ENCODE peak calls at places on chromosomes 11 and 22, in five cellular contexts. One of them, this sample, is unnamed.

GRCh38 chr22:38177926-38178604 is 3.6 kb downstream of the PLA2G6 start:
- DNase-seq in mesendoderm: peak
- DNase-seq in neuronal stem cell: peak
- DNase-seq in H9: no peak
- DNase-seq in IMR-90: peak
- DNase-seq in this sample: peak

GRCh38 chr11:8597182-8597581 is 3.2 kb upstream of the STK33 start:
- DNase-seq in mesendoderm: no peak
- DNase-seq in H9: no peak
- DNase-seq in neuronal stem cell: no peak
- DNase-seq in IMR-90: peak
- DNase-seq in this sample: peak

GRCh38 chr22:46580940-46581579 is 39.1 kb upstream of the GRAMD4 start:
- DNase-seq in mesendoderm: no peak
- DNase-seq in IMR-90: no peak
- DNase-seq in neuronal stem cell: no peak
- DNase-seq in H9: no peak
- DNase-seq in this sample: no peak

GRCh38 chr11:125091247-125091876 is 20.1 kb downstream of the TMEM218 start:
- DNase-seq in neuronal stem cell: peak
- DNase-seq in H9: peak
- DNase-seq in IMR-90: peak
- DNase-seq in mesendoderm: peak
- DNase-seq in this sample: peak

GRCh38 chr11:76801205-76801604 is 18.0 kb downstream of the TSKU start:
- DNase-seq in H9: no peak
- DNase-seq in neuronal stem cell: no peak
- DNase-seq in mesendoderm: peak
- DNase-seq in IMR-90: no peak
- DNase-seq in this sample: no peak

GRCh38 chr22:31039393-31039792 is 41.7 kb upstream of the SMTN start:
- DNase-seq in H9: no peak
- DNase-seq in IMR-90: peak
- DNase-seq in mesendoderm: no peak
- DNase-seq in neuronal stem cell: no peak
- DNase-seq in this sample: peak

GRCh38 chr22:29756341-29756740 is 10.5 kb downstream of the ZMAT5 start:
- DNase-seq in H9: no peak
- DNase-seq in IMR-90: no peak
- DNase-seq in mesendoderm: no peak
- DNase-seq in neuronal stem cell: no peak
- DNase-seq in this sample: no peak

GRCh38 chr11:72141066-72141465 is 5.5 kb downstream of the FOLR3 start:
- DNase-seq in IMR-90: peak
- DNase-seq in neuronal stem cell: no peak
- DNase-seq in H9: no peak
- DNase-seq in mesendoderm: no peak
- DNase-seq in this sample: peak

GRCh38 chr22:49243965-49244364 is 583.7 kb downstream of the BRD1 start:
- DNase-seq in mesendoderm: no peak
- DNase-seq in neuronal stem cell: no peak
- DNase-seq in H9: peak
- DNase-seq in IMR-90: no peak
- DNase-seq in this sample: no peak

GRCh38 chr11:118211006-118211405 is 13.8 kb downstream of the JAML start:
- DNase-seq in IMR-90: no peak
- DNase-seq in neuronal stem cell: peak
- DNase-seq in mesendoderm: peak
- DNase-seq in H9: peak
- DNase-seq in this sample: no peak

GRCh38 chr11:45163956-45164575 is 17.6 kb downstream of the PRDM11 start:
- DNase-seq in neuronal stem cell: no peak
- DNase-seq in IMR-90: peak
- DNase-seq in mesendoderm: no peak
- DNase-seq in H9: no peak
- DNase-seq in this sample: no peak

GRCh38 chr22:41831383-41831782 is 1.5 kb upstream of the SREBF2 start:
- DNase-seq in mesendoderm: peak
- DNase-seq in neuronal stem cell: no peak
- DNase-seq in H9: no peak
- DNase-seq in IMR-90: no peak
- DNase-seq in this sample: peak

GRCh38 chr11:45909594-45910475 is 2.8 kb upstream of the FREY1 start:
- DNase-seq in mesendoderm: no peak
- DNase-seq in IMR-90: no peak
- DNase-seq in neuronal stem cell: no peak
- DNase-seq in H9: no peak
- DNase-seq in this sample: no peak

GRCh38 chr22:46660604-46661201 is 40.5 kb downstream of the GRAMD4 start:
- DNase-seq in IMR-90: no peak
- DNase-seq in mesendoderm: no peak
- DNase-seq in H9: no peak
- DNase-seq in neuronal stem cell: no peak
- DNase-seq in this sample: no peak

GRCh38 chr11:44264126-44264749 is 45.7 kb downstream of the ALX4 start:
- DNase-seq in mesendoderm: no peak
- DNase-seq in H9: no peak
- DNase-seq in neuronal stem cell: no peak
- DNase-seq in IMR-90: no peak
- DNase-seq in this sample: no peak

GRCh38 chr11:84922836-84923235 is 704.3 kb downstream of the DLG2 start:
- DNase-seq in IMR-90: no peak
- DNase-seq in neuronal stem cell: no peak
- DNase-seq in mesendoderm: peak
- DNase-seq in H9: no peak
- DNase-seq in this sample: no peak

GRCh38 chr11:15327786-15328231 is 213.1 kb downstream of the INSC start:
- DNase-seq in H9: peak
- DNase-seq in mesendoderm: peak
- DNase-seq in IMR-90: peak
- DNase-seq in neuronal stem cell: peak
- DNase-seq in this sample: peak

GRCh38 chr22:23054531-23055257 is 15.6 kb upstream of the GNAZ start:
- DNase-seq in mesendoderm: no peak
- DNase-seq in H9: peak
- DNase-seq in neuronal stem cell: no peak
- DNase-seq in IMR-90: no peak
- DNase-seq in this sample: no peak

GRCh38 chr22:19786959-19787848 is 26.6 kb downstream of the TBX1 start:
- DNase-seq in mesendoderm: no peak
- DNase-seq in H9: no peak
- DNase-seq in IMR-90: no peak
- DNase-seq in neuronal stem cell: no peak
- DNase-seq in this sample: no peak

GRCh38 chr22:48055185-48055584 is 1292.7 kb downstream of the TBC1D22A start:
- DNase-seq in mesendoderm: no peak
- DNase-seq in neuronal stem cell: no peak
- DNase-seq in H9: no peak
- DNase-seq in IMR-90: no peak
- DNase-seq in this sample: no peak

GRCh38 chr11:11534981-11535380 is 86.8 kb downstream of the GALNT18 start:
- DNase-seq in neuronal stem cell: no peak
- DNase-seq in mesendoderm: no peak
- DNase-seq in H9: no peak
- DNase-seq in IMR-90: peak
- DNase-seq in this sample: no peak

GRCh38 chr11:36492724-36493304 is 17.3 kb downstream of the TRAF6 start:
- DNase-seq in IMR-90: peak
- DNase-seq in neuronal stem cell: peak
- DNase-seq in H9: no peak
- DNase-seq in mesendoderm: peak
- DNase-seq in this sample: peak

GRCh38 chr11:2304156-2305139 is 2.6 kb downstream of the TSPAN32 start:
- DNase-seq in H9: peak
- DNase-seq in IMR-90: no peak
- DNase-seq in mesendoderm: no peak
- DNase-seq in neuronal stem cell: no peak
- DNase-seq in this sample: no peak

GRCh38 chr11:2303627-2304155 is 1.9 kb downstream of the TSPAN32 start:
- DNase-seq in mesendoderm: peak
- DNase-seq in IMR-90: no peak
- DNase-seq in H9: peak
- DNase-seq in neuronal stem cell: no peak
- DNase-seq in this sample: no peak

GRCh38 chr11:2305862-2306823 is 4.3 kb downstream of the TSPAN32 start:
- DNase-seq in IMR-90: peak
- DNase-seq in neuronal stem cell: no peak
- DNase-seq in mesendoderm: no peak
- DNase-seq in H9: peak
- DNase-seq in this sample: peak

GRCh38 chr11:2306971-2307732 is 5.3 kb downstream of the TSPAN32 start:
- DNase-seq in H9: peak
- DNase-seq in mesendoderm: no peak
- DNase-seq in IMR-90: peak
- DNase-seq in neuronal stem cell: no peak
- DNase-seq in this sample: peak

GRCh38 chr11:2305140-2305861 is 3.5 kb downstream of the TSPAN32 start:
- DNase-seq in H9: peak
- DNase-seq in neuronal stem cell: peak
- DNase-seq in mesendoderm: peak
- DNase-seq in IMR-90: peak
- DNase-seq in this sample: peak
- H2BK15ac ChIP-seq in H9: no peak
- H2BK15ac ChIP-seq in neuronal stem cell: peak
- H2BK15ac ChIP-seq in mesendoderm: no peak
- H2BK15ac ChIP-seq in IMR-90: peak
- H2BK15ac ChIP-seq in this sample: peak

GRCh38 chr11:57475671-57476222 is 15.4 kb downstream of the RTN4RL2 start:
- DNase-seq in H9: no peak
- DNase-seq in neuronal stem cell: no peak
- DNase-seq in mesendoderm: no peak
- DNase-seq in IMR-90: no peak
- DNase-seq in this sample: no peak

GRCh38 chr11:57474751-57475115 is 14.4 kb downstream of the RTN4RL2 start:
- DNase-seq in mesendoderm: no peak
- DNase-seq in IMR-90: no peak
- DNase-seq in neuronal stem cell: no peak
- DNase-seq in H9: no peak
- DNase-seq in this sample: no peak

GRCh38 chr11:57473208-57473930 is 13.0 kb downstream of the RTN4RL2 start:
- DNase-seq in IMR-90: no peak
- DNase-seq in mesendoderm: no peak
- DNase-seq in H9: no peak
- DNase-seq in neuronal stem cell: no peak
- DNase-seq in this sample: no peak

GRCh38 chr11:57475191-57475590 is 14.9 kb downstream of the RTN4RL2 start:
- DNase-seq in neuronal stem cell: no peak
- DNase-seq in mesendoderm: no peak
- DNase-seq in H9: no peak
- DNase-seq in IMR-90: peak
- DNase-seq in this sample: no peak

GRCh38 chr11:57474017-57474750 is 13.9 kb downstream of the RTN4RL2 start:
- DNase-seq in neuronal stem cell: no peak
- DNase-seq in H9: no peak
- DNase-seq in IMR-90: peak
- DNase-seq in mesendoderm: no peak
- DNase-seq in this sample: no peak
- H3K18ac ChIP-seq in neuronal stem cell: no peak
- H3K18ac ChIP-seq in H9: no peak
- H3K18ac ChIP-seq in IMR-90: no peak
- H3K18ac ChIP-seq in mesendoderm: no peak
- H3K18ac ChIP-seq in this sample: no peak

DNA sequence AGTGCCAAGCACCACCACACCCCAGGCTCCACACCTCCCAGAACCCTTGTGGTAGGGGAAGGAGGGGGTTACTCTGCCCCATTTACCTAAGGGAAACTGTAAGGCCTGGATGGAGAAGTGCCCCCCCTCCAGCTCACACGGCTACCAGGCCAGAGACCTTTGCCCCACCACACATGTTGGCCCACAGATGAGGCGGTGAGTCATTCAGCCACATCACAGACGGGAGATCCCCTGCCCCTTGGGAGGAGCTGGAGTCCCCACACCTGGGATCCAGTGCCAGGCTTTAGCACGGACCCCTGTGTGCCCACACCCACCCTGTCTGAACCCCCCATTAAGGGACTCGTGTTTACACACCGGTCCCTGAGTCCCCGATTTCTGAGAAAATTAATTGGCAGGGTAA is 24.9 kb downstream of the CDKN1C start:
- DNase-seq in mesendoderm: no peak
- DNase-seq in H9: no peak
- DNase-seq in neuronal stem cell: no peak
- DNase-seq in IMR-90: peak
- DNase-seq in this sample: peak
- H2BK15ac ChIP-seq in mesendoderm: no peak
- H2BK15ac ChIP-seq in H9: no peak
- H2BK15ac ChIP-seq in neuronal stem cell: peak
- H2BK15ac ChIP-seq in IMR-90: no peak
- H2BK15ac ChIP-seq in this sample: no peak

GRCh38 chr22:40348025-40348658 is 1.8 kb downstream of the ADSL start:
- DNase-seq in IMR-90: peak
- DNase-seq in H9: no peak
- DNase-seq in neuronal stem cell: no peak
- DNase-seq in mesendoderm: peak
- DNase-seq in this sample: peak

GRCh38 chr22:40345801-40346177 is 511 bp upstream of the ADSL start:
- DNase-seq in mesendoderm: no peak
- DNase-seq in IMR-90: no peak
- DNase-seq in H9: no peak
- DNase-seq in neuronal stem cell: no peak
- DNase-seq in this sample: no peak

GRCh38 chr22:40345271-40345670 is 1.0 kb upstream of the ADSL start:
- DNase-seq in H9: no peak
- DNase-seq in neuronal stem cell: no peak
- DNase-seq in mesendoderm: no peak
- DNase-seq in IMR-90: peak
- DNase-seq in this sample: peak

GRCh38 chr22:40347300-40347699 is 1.0 kb downstream of the ADSL start:
- DNase-seq in neuronal stem cell: no peak
- DNase-seq in H9: no peak
- DNase-seq in mesendoderm: no peak
- DNase-seq in IMR-90: no peak
- DNase-seq in this sample: no peak

DNA sequence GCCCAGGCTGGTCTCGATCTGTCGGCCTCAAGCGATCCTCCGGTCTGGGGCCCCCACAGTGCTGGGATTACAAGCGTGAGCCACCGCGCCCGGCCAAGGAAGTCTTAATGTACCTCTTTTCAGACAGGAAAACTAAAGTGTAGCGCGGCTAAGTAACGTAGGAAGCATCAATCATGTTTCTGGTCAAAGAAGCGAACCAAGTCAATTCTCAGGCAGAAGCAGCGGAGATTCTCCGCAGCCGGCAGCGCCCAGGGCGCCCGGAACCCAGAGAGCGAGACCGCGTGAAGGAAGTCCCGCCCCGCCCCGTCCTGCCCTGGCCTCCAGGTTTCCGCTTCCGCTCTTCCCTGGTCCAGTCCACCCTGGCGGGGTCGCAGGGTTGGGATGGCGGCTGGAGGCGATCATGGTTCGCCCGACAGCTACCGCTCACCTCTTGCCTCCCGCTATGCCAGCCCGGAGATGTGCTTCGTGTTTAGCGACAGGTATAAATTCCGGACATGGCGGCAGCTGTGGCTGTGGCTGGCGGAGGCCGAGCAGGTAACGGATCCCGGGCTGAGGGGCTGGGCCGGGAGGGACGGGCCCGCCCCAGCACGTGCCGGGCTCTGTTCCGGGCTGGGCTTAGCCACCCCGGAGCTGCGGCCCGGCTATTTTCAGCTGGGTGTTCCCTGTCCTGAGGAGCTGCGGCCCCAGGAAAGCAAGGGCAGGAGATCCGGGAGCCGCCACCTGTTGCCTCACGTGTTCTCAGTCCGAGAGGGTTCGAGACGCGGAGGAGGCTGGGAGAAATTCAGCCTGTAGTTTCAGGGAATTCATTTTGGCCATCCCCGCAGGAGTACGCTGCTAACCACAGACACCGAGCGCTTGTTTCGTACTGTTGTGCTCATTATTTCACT is at the start of gene ADSL:
- DNase-seq in neuronal stem cell: peak
- DNase-seq in H9: peak
- DNase-seq in IMR-90: peak
- DNase-seq in mesendoderm: peak
- DNase-seq in this sample: peak
- H3K18ac ChIP-seq in neuronal stem cell: peak
- H3K18ac ChIP-seq in H9: peak
- H3K18ac ChIP-seq in IMR-90: peak
- H3K18ac ChIP-seq in mesendoderm: peak
- H3K18ac ChIP-seq in this sample: peak

This sample was measured in mesenchymal stem cell.